ENCODE peak calls at places on chromosomes 11 and 22, in eight cellular contexts. W is Kasumi-1, I is T-helper 2 cell, U is fibroblast of lung, V is EL, B is AG08396, T is iris pigment epithelial cell, X is T1000. H is an unnamed sample.

GRCh38 chr22:41688365-41689211 is at the start of gene SNU13:
- DNase-seq in W (peak; percentile 92), I (peak; percentile 92), U (peak; percentile 91), V (peak; percentile 95), B (peak; percentile 92), T (peak; percentile 92), X (peak; percentile 77), H (peak; percentile 69)

GRCh38 chr22:35231585-35232084 is 25.7 kb upstream of the HMGXB4 start:
- DNase-seq in W (peak; percentile 77), I (peak; percentile 62), U (peak; percentile 64), V (peak; percentile 71), B (peak; percentile 69), T (peak; percentile 58), X (peak; percentile 22), H (peak; percentile 35)

GRCh38 chr11:62392944-62393628 is 25.7 kb upstream of the SCGB1A1 start:
- DNase-seq in W (no peak), I (no peak), U (no peak), V (no peak), B (no peak), T (no peak), X (no peak), H (no peak)

GRCh38 chr22:30767656-30768055 is 73.0 kb downstream of the OSBP2 start:
- DNase-seq in W (no peak), I (no peak), U (no peak), V (no peak), B (no peak), T (no peak), X (no peak), H (no peak)

GRCh38 chr22:27318516-27318915 is 483.0 kb downstream of the MN1 start:
- DNase-seq in W (no peak), I (no peak), U (peak; percentile 35), V (peak; percentile 10), B (no peak), T (peak; percentile 85), X (no peak), H (peak; percentile 60)

GRCh38 chr11:110174645-110175310 is 81.6 kb downstream of the ZC3H12C start:
- DNase-seq in W (no peak), I (no peak), U (peak; percentile 34), V (no peak), B (no peak), T (peak; percentile 78), X (no peak), H (no peak)

GRCh38 chr22:35380537-35381423 is at the start of gene HMOX1:
- DNase-seq in W (peak; percentile 34), I (peak; percentile 25), U (peak; percentile 95), V (peak; percentile 91), B (peak; percentile 94), T (peak; percentile 90), X (peak; percentile 83), H (peak; percentile 85)

GRCh38 chr22:31857247-31857646 is 87.1 kb upstream of the YWHAH start:
- DNase-seq in W (no peak), I (no peak), U (no peak), V (no peak), B (no peak), T (no peak), X (no peak), H (no peak)

GRCh38 chr11:33553486-33553885 is 147.1 kb downstream of the C11orf91 start:
- DNase-seq in W (no peak), I (no peak), U (no peak), V (peak; percentile 20), B (no peak), T (peak; percentile 45), X (no peak), H (no peak)

GRCh38 chr22:27845603-27846100 is 44.1 kb upstream of the MN1 start:
- DNase-seq in W (no peak), I (no peak), U (no peak), V (no peak), B (no peak), T (no peak), X (no peak), H (no peak)

GRCh38 chr11:406796-407650 is 7.8 kb downstream of the SIGIRR start:
- DNase-seq in W (peak; percentile 91), I (peak; percentile 92), U (peak; percentile 71), V (peak; percentile 84), B (peak; percentile 94), T (peak; percentile 84), X (peak; percentile 63), H (peak; percentile 53)

GRCh38 chr22:29031236-29031982 is 30.2 kb downstream of the C22orf31 start:
- DNase-seq in W (no peak), I (no peak), U (peak; percentile 95), V (peak; percentile 99), B (peak; percentile 91), T (peak; percentile 97), X (peak; percentile 65), H (peak; percentile 82)

GRCh38 chr11:128472128-128473110 is 114.9 kb downstream of the ETS1 start:
- DNase-seq in W (no peak), I (no peak), U (peak; percentile 47), V (peak; percentile 73), B (no peak), T (peak; percentile 82), X (no peak), H (no peak)

GRCh38 chr11:68031136-68031459 is 617 bp downstream of the NDUFS8 start:
- DNase-seq in W (no peak), I (no peak), U (no peak), V (no peak), B (no peak), T (no peak), X (no peak), H (no peak)

GRCh38 chr11:10349281-10349665 is 44.4 kb downstream of the ADM start:
- DNase-seq in W (no peak), I (no peak), U (no peak), V (no peak), B (no peak), T (no peak), X (no peak), H (no peak)

GRCh38 chr11:75790986-75791385 is 22.4 kb downstream of the DGAT2 start:
- DNase-seq in W (no peak), I (no peak), U (no peak), V (peak; percentile 57), B (no peak), T (no peak), X (no peak), H (no peak)